ENCODE peak calls at places on chromosomes 11 and 22, in six cellular contexts. M, Z, O, Q, D and T are unnamed samples.

GRCh38 chr11:120294096-120294495 is 31.0 kb upstream of the TLCD5 start:
- DNase-seq in M (no peak), Z (no peak), O (no peak), Q (no peak), D (no peak), T (no peak)

GRCh38 chr11:124643042-124643604 is 20.5 kb downstream of the TBRG1 start:
- DNase-seq in M (no peak), Z (no peak), O (no peak), Q (no peak), D (no peak), T (no peak)

GRCh38 chr11:58513747-58514367 is 6.0 kb upstream of the OR5B21 start:
- DNase-seq in M (peak; percentile 76), Z (no peak), O (no peak), Q (peak; percentile 24), D (peak; percentile 33), T (no peak)

GRCh38 chr22:41417622-41418390 is 28.8 kb downstream of the TOB2 start:
- DNase-seq in M (peak; percentile 85), Z (peak; percentile 92), O (no peak), Q (peak; percentile 88), D (no peak), T (no peak)

GRCh38 chr11:41031571-41032060 is 427.8 kb downstream of the LRRC4C start:
- DNase-seq in M (no peak), Z (no peak), O (no peak), Q (no peak), D (no peak), T (no peak)

GRCh38 chr22:46428171-46428570 is 92.7 kb downstream of the TRMU start:
- DNase-seq in M (no peak), Z (no peak), O (no peak), Q (no peak), D (no peak), T (no peak)

GRCh38 chr11:78764946-78765345 is 190.3 kb upstream of the NARS2 start:
- DNase-seq in M (no peak), Z (no peak), O (no peak), Q (no peak), D (no peak), T (no peak)

GRCh38 chr22:45709004-45709739 is 37.5 kb downstream of the ATXN10 start:
- DNase-seq in M (peak; percentile 55), Z (no peak), O (no peak), Q (no peak), D (peak; percentile 27), T (no peak)

GRCh38 chr11:70501026-70501901 is 102.9 kb downstream of the CTTN start:
- DNase-seq in M (no peak), Z (no peak), O (no peak), Q (peak; percentile 26), D (no peak), T (no peak)

GRCh38 chr11:68022531-68022930 is 8.0 kb upstream of the NDUFS8 start:
- DNase-seq in M (no peak), Z (no peak), O (no peak), Q (no peak), D (no peak), T (no peak)

GRCh38 chr11:118634435-118635236 is 27.2 kb downstream of the PHLDB1 start:
- DNase-seq in M (peak; percentile 80), Z (peak; percentile 75), O (no peak), Q (peak; percentile 78), D (no peak), T (peak; percentile 84)

GRCh38 chr11:75571625-75572024 is 9.6 kb downstream of the SERPINH1 start:
- DNase-seq in M (no peak), Z (peak; percentile 69), O (no peak), Q (no peak), D (no peak), T (no peak)

GRCh38 chr11:47366020-47366490 is 12.3 kb downstream of the SPI1 start:
- DNase-seq in M (no peak), Z (no peak), O (no peak), Q (no peak), D (no peak), T (no peak)
- TF ChIP-seq CTCF in M (no peak), Z (no peak), O (no peak), Q (no peak), D (no peak), T (no peak)

GRCh38 chr22:17434856-17435255 is 65.6 kb downstream of the CECR2 start:
- DNase-seq in M (no peak), Z (no peak), O (no peak), Q (no peak), D (no peak), T (no peak)

GRCh38 chr22:17436981-17437410 is 67.7 kb downstream of the CECR2 start:
- DNase-seq in M (no peak), Z (no peak), O (no peak), Q (peak; percentile 16), D (no peak), T (no peak)

GRCh38 chr22:17441326-17441725 is 72.1 kb downstream of the CECR2 start:
- DNase-seq in M (no peak), Z (no peak), O (no peak), Q (no peak), D (no peak), T (no peak)

GRCh38 chr22:17435375-17435774 is 66.1 kb downstream of the CECR2 start:
- DNase-seq in M (no peak), Z (no peak), O (no peak), Q (no peak), D (no peak), T (no peak)

GRCh38 chr22:17436382-17436951 is 67.2 kb downstream of the CECR2 start:
- DNase-seq in M (no peak), Z (no peak), O (no peak), Q (peak; percentile 9), D (no peak), T (no peak)
- TF ChIP-seq CTCF in M (no peak), Z (no peak), O (no peak), Q (no peak), D (no peak), T (no peak)

DNA sequence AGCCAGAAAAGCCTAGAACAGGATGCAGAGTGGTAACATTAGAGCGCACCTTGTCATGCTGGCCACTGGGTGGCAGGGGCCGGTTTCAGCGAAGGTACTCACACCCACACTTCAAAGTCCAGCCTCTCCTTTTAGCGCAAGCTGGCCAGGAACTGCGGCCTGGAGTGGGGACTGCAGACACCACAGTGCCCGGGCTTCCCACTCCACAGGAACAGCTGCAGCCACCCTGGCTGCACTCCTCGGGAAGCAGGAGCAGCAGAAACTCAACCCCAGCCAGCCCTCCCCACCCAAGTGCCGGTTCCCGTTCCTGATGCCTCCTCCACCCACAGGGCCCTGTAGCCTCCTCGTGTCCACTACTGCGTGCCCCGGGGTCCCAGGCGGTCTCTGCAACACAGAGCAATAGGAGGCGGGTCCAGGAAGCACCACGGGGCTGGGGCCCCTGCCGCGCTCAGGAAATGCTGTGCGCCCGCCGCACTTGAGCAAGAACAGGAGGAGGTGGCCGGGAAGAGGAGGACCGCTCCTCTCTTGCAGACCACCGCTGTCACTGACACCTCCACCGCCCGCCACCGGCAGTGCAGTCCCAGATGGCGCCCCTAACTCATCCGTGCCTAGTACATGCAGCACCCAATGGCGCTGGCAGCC is 2.2 kb downstream of the RFPL2 start:
- DNase-seq in M (peak; percentile 64), Z (peak; percentile 67), O (peak; percentile 58), Q (peak; percentile 18), D (peak; percentile 47), T (no peak)
- TF ChIP-seq CTCF in M (peak; percentile 61), Z (peak; percentile 8), O (peak; percentile 7), Q (peak; percentile 43), D (peak; percentile 31), T (peak; percentile 74)

GRCh38 chr11:128691802-128692749 is 1.8 kb upstream of the FLI1 start:
- DNase-seq in M (no peak), Z (no peak), O (peak; percentile 41), Q (no peak), D (no peak), T (peak; percentile 76)
- TF ChIP-seq CTCF in M (no peak), Z (no peak), O (no peak), Q (peak; percentile 8), D (no peak), T (peak; percentile 50)

GRCh38 chr11:94768602-94769511 is 701 bp downstream of the AMOTL1 start:
- DNase-seq in M (no peak), Z (peak; percentile 35), O (peak; percentile 28), Q (peak; percentile 58), D (no peak), T (peak; percentile 73)

GRCh38 chr11:94767292-94767690 is 865 bp upstream of the AMOTL1 start:
- DNase-seq in M (no peak), Z (no peak), O (no peak), Q (no peak), D (no peak), T (no peak)

GRCh38 chr11:94769897-94770296 is 1.7 kb downstream of the AMOTL1 start:
- DNase-seq in M (no peak), Z (no peak), O (no peak), Q (no peak), D (no peak), T (no peak)

GRCh38 chr11:94766656-94767291 is 1.4 kb upstream of the AMOTL1 start:
- DNase-seq in M (no peak), Z (no peak), O (no peak), Q (no peak), D (no peak), T (no peak)

DNA sequence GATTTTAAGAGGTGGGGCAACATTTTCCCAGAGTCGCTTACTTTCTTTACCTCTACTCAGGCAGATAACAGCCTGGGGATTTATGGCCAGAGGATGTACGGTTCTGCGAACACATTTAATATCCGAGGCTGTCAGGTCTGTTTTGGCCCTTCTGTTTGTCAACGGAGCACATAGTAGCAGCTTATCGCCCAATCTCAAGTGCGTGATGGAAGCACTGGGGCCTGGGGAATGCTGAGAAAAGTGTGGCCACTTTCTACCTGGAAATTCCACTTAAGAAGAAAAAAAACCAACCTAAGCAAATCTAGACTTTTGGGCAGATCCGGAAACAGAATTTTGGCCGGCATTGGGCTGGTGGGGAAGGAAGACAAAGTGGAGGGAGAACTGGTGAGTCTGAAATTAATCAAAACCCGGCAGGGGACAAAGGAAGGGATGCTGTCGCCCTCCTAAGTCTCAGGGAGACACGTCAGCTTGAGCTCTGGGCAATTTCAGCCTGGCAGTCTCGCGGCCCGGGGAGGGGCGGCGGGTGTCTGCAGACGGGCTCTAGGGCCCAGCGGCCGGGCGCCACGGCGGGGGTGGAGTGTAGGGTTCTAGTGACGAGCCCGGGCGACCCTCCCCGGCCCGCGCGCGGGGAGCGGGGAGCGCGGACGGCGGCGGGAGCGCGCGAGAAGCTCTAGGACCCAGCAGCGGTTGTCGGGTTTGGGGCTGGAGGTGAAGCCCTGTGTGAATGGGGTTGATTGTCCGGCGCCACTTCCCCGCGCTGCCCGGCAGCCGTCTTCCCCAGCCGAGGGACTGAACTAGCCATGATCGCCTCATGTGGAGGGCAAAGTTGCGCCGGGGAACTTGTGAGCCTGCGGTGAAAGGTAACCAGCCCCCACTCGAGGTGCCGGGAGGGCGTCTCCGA is at the start of gene AMOTL1:
- DNase-seq in M (peak; percentile 83), Z (peak; percentile 91), O (peak; percentile 39), Q (peak; percentile 90), D (no peak), T (peak; percentile 92)
- TF ChIP-seq CTCF in M (no peak), Z (no peak), O (no peak), Q (no peak), D (no peak), T (no peak)